ENCODE peak calls at places on chromosome X, in five cellular contexts. H is COR-L47; A is body of pancreas; B is EL; I is activated T-helper 1 cell treated with anti-CD3 and anti-CD28 coated beads, Interleukin-2, amount 50 U/mL, for 16 hours. Q is an unnamed sample.

GRCh38 chrX:53678667-53679066 is 7.9 kb downstream of the HUWE1 start:
- DNase-seq in A (no peak), H (no peak), I (no peak), B (no peak), Q (no peak)

GRCh38 chrX:72305286-72306084 is at the start of gene CITED1:
- DNase-seq in A (no peak), I (no peak), B (peak; percentile 13), H (no peak), Q (no peak)

GRCh38 chrX:25001808-25002657 is 13.7 kb downstream of the ARX start:
- DNase-seq in H (no peak), A (no peak), B (no peak), I (no peak), Q (no peak)

GRCh38 chrX:150690126-150690525 is 3.1 kb upstream of the MTMR1 start:
- DNase-seq in H (no peak), A (no peak), I (no peak), B (peak; percentile 91), Q (no peak)

GRCh38 chrX:103488332-103488731 is 31.0 kb downstream of the RAB40A start:
- DNase-seq in B (peak; percentile 18), A (no peak), I (no peak), H (no peak), Q (no peak)

GRCh38 chrX:102832661-102833060 is 104.4 kb upstream of the RAB40AL start:
- DNase-seq in B (peak; percentile 56), H (no peak), I (no peak), A (no peak), Q (no peak)

GRCh38 chrX:33142331-33142730 is 69.0 kb downstream of the DMD start:
- DNase-seq in B (no peak), A (no peak), I (no peak), H (no peak), Q (no peak)

GRCh38 chrX:103831342-103831802 is 685 bp downstream of the RAB9B start:
- DNase-seq in H (peak; percentile 56), A (no peak), B (no peak), I (no peak), Q (no peak)

GRCh38 chrX:153299855-153300254 is 21.7 kb downstream of the PNMA6F start:
- DNase-seq in A (no peak), B (no peak), I (no peak), H (no peak), Q (no peak)

GRCh38 chrX:51334276-51334675 is 1.7 kb downstream of the NUDT10 start:
- DNase-seq in I (no peak), B (no peak), H (no peak), A (no peak), Q (no peak)

GRCh38 chrX:107683124-107683895 is 55.0 kb downstream of the PRPS1 start:
- DNase-seq in A (peak; percentile 33), I (no peak), B (no peak), H (no peak), Q (no peak)

GRCh38 chrX:105975382-105975781 is 63.1 kb downstream of the SERPINA7 start:
- DNase-seq in A (no peak), I (no peak), B (no peak), H (no peak), Q (no peak)

GRCh38 chrX:152927858-152928760 is 30.2 kb downstream of the ZNF185 start:
- DNase-seq in B (no peak), H (no peak), I (no peak), A (no peak), Q (no peak)

GRCh38 chrX:45851434-45851991 is 650.8 kb upstream of the DIPK2B start:
- DNase-seq in A (no peak), H (peak; percentile 46), B (peak; percentile 50), I (no peak), Q (peak; percentile 57)

GRCh38 chrX:13164611-13165010 is 120.2 kb upstream of the FAM9C start:
- DNase-seq in H (no peak), A (no peak), I (no peak), B (no peak), Q (no peak)

GRCh38 chrX:3154386-3154991 is 113.2 kb downstream of the ARSF start:
- DNase-seq in I (no peak), B (no peak), H (no peak), A (no peak), Q (no peak)

GRCh38 chrX:9824554-9824953 is 38.3 kb downstream of the SHROOM2 start:
- DNase-seq in B (no peak), I (no peak), A (no peak), H (no peak), Q (no peak)

GRCh38 chrX:6052111-6052745 is 176.4 kb downstream of the NLGN4X start:
- DNase-seq in I (no peak), A (no peak), H (no peak), B (no peak), Q (no peak)

GRCh38 chrX:24231780-24232179 is 82.1 kb downstream of the SUPT20HL2 start:
- DNase-seq in I (no peak), A (no peak), B (no peak), H (no peak), Q (no peak)

GRCh38 chrX:41870719-41871151 is 52.6 kb downstream of the CASK start:
- DNase-seq in B (no peak), H (no peak), I (no peak), A (peak; percentile 32), Q (no peak)

GRCh38 chrX:8579602-8580001 is 115.0 kb downstream of the VCX3B start:
- DNase-seq in B (no peak), I (no peak), H (no peak), A (no peak), Q (no peak)

GRCh38 chrX:7316280-7316679 is 168.3 kb upstream of the PUDP start:
- DNase-seq in B (no peak), I (no peak), H (no peak), A (no peak), Q (no peak)

GRCh38 chrX:427812-428725 is 41.4 kb upstream of the PPP2R3B start:
- DNase-seq in H (no peak), I (no peak), A (no peak), B (peak; percentile 70), Q (no peak)

GRCh38 chrX:32195611-32196010 is 1015.7 kb downstream of the DMD start:
- DNase-seq in A (no peak), B (no peak), H (no peak), I (no peak), Q (no peak)

GRCh38 chrX:41553688-41554087 is 106.5 kb downstream of the NYX start:
- DNase-seq in H (no peak), B (peak; percentile 48), A (no peak), I (no peak), Q (no peak)

GRCh38 chrX:44874481-44875184 is 1.6 kb downstream of the KDM6A start:
- DNase-seq in H (no peak), A (peak; percentile 45), I (no peak), B (peak; percentile 42), Q (peak; percentile 39)